ENCODE peak calls at places on chromosomes 11 and 22, in seven cellular contexts. P is A549, T is ovary, J is HepG2, M is transverse colon, L is IMR-90, N is Peyer's patch. A is an unnamed sample.

GRCh38 chr22:19174106-19175025 is 4.2 kb downstream of the SLC25A1 start:
- DNase-seq in P (no peak), T (no peak), J (peak), M (no peak), L (peak), N (peak), A (peak)

GRCh38 chr11:75371930-75372876 is 20.7 kb upstream of the ARRB1 start:
- DNase-seq in P (peak), T (no peak), J (peak), M (peak), L (no peak), N (no peak), A (no peak)

GRCh38 chr11:134483857-134484256 is 71.8 kb upstream of the B3GAT1 start:
- DNase-seq in P (no peak), T (no peak), J (no peak), M (no peak), L (no peak), N (no peak), A (no peak)

GRCh38 chr11:69217276-69218105 is 61.8 kb downstream of the SMIM38 start:
- DNase-seq in P (no peak), T (peak), J (no peak), M (peak), L (no peak), N (no peak), A (peak)

GRCh38 chr11:96145163-96145585 is 197.8 kb downstream of the MAML2 start:
- DNase-seq in P (no peak), T (no peak), J (peak), M (no peak), L (no peak), N (no peak), A (no peak)

GRCh38 chr11:15893080-15893492 is 463.3 kb downstream of the SOX6 start:
- DNase-seq in P (no peak), T (no peak), J (no peak), M (no peak), L (peak), N (no peak), A (no peak)

GRCh38 chr11:120894207-120894989 is 129.5 kb upstream of the TBCEL start:
- DNase-seq in P (no peak), T (no peak), J (no peak), M (no peak), L (no peak), N (no peak), A (peak)

GRCh38 chr11:91926967-91927366 is 297.7 kb upstream of the FAT3 start:
- DNase-seq in P (no peak), T (no peak), J (no peak), M (peak), L (no peak), N (no peak), A (no peak)

GRCh38 chr11:16778876-16779275 is 40.4 kb downstream of the C11orf58 start:
- DNase-seq in P (no peak), T (no peak), J (no peak), M (no peak), L (no peak), N (no peak), A (no peak)

GRCh38 chr11:128424867-128425285 is 162.5 kb downstream of the ETS1 start:
- DNase-seq in P (no peak), T (peak), J (peak), M (peak), L (peak), N (no peak), A (peak)

GRCh38 chr11:70570693-70571395 is 172.5 kb downstream of the CTTN start:
- DNase-seq in P (no peak), T (no peak), J (no peak), M (no peak), L (no peak), N (no peak), A (no peak)

GRCh38 chr22:19610518-19611253 is 86.5 kb upstream of the CLDN5 start:
- DNase-seq in P (no peak), T (no peak), J (no peak), M (no peak), L (no peak), N (peak), A (no peak)

GRCh38 chr11:12239396-12240298 is 129.3 kb downstream of the MICAL2 start:
- DNase-seq in P (no peak), T (no peak), J (no peak), M (no peak), L (peak), N (no peak), A (no peak)

GRCh38 chr11:73755670-73756069 is 5.2 kb downstream of the RAB6A start:
- DNase-seq in P (no peak), T (no peak), J (no peak), M (no peak), L (no peak), N (no peak), A (no peak)

GRCh38 chr11:67364169-67364568 is 9.2 kb downstream of the CLCF1 start:
- DNase-seq in P (no peak), T (no peak), J (no peak), M (no peak), L (no peak), N (no peak), A (no peak)

GRCh38 chr11:11483622-11484021 is 130.6 kb upstream of the CSNK2A3 start:
- DNase-seq in P (no peak), T (no peak), J (no peak), M (no peak), L (no peak), N (no peak), A (no peak)

GRCh38 chr22:43136255-43136654 is 6.9 kb downstream of the MCAT start:
- DNase-seq in P (peak), T (no peak), J (peak), M (peak), L (peak), N (peak), A (peak)

GRCh38 chr11:27362032-27362431 is 983 bp downstream of the CCDC34 start:
- DNase-seq in P (no peak), T (no peak), J (no peak), M (no peak), L (no peak), N (no peak), A (no peak)

GRCh38 chr11:12768731-12769673 is 94.8 kb downstream of the TEAD1 start:
- DNase-seq in P (no peak), T (no peak), J (no peak), M (no peak), L (no peak), N (no peak), A (no peak)

GRCh38 chr22:44133901-44134511 is 46.7 kb upstream of the PARVG start:
- DNase-seq in P (no peak), T (no peak), J (no peak), M (no peak), L (no peak), N (no peak), A (peak)

GRCh38 chr11:14969922-14970323 is 2.2 kb downstream of the CALCA start:
- DNase-seq in P (no peak), T (no peak), J (peak), M (peak), L (peak), N (no peak), A (no peak)

GRCh38 chr11:95308512-95309035 is 77.6 kb upstream of the SESN3 start:
- DNase-seq in P (no peak), T (no peak), J (no peak), M (no peak), L (no peak), N (no peak), A (no peak)

GRCh38 chr11:126403039-126403438 is 47.6 kb downstream of the ST3GAL4 start:
- DNase-seq in P (peak), T (no peak), J (no peak), M (peak), L (no peak), N (no peak), A (no peak)

GRCh38 chr11:118997627-118998387 is at the start of gene CENATAC:
- DNase-seq in P (peak), T (peak), J (peak), M (peak), L (peak), N (peak), A (peak)

GRCh38 chr11:27864046-27865025 is 164.1 kb upstream of the BDNF start:
- DNase-seq in P (no peak), T (no peak), J (no peak), M (peak), L (no peak), N (no peak), A (no peak)

GRCh38 chr11:66860449-66860831 is 3.6 kb downstream of the LRFN4 start:
- DNase-seq in P (no peak), T (no peak), J (no peak), M (no peak), L (no peak), N (no peak), A (no peak)

GRCh38 chr11:11148104-11148509 is 204.9 kb downstream of the CSNK2A3 start:
- DNase-seq in P (no peak), T (peak), J (no peak), M (peak), L (peak), N (no peak), A (peak)

GRCh38 chr22:45612451-45612901 is 59.2 kb upstream of the ATXN10 start:
- DNase-seq in P (no peak), T (peak), J (no peak), M (no peak), L (peak), N (no peak), A (no peak)

GRCh38 chr22:37231406-37232139 is 12.5 kb downstream of the RAC2 start:
- DNase-seq in P (no peak), T (no peak), J (no peak), M (peak), L (no peak), N (no peak), A (peak)

GRCh38 chr22:45101828-45102227 is 61.9 kb upstream of the NUP50 start:
- DNase-seq in P (peak), T (peak), J (peak), M (peak), L (peak), N (peak), A (peak)

GRCh38 chr22:46082633-46083032 is 67.7 kb upstream of the PPARA start:
- DNase-seq in P (no peak), T (no peak), J (no peak), M (no peak), L (no peak), N (no peak), A (no peak)

GRCh38 chr22:30830907-30831306 is 136.2 kb downstream of the OSBP2 start:
- DNase-seq in P (peak), T (no peak), J (no peak), M (peak), L (peak), N (no peak), A (no peak)

GRCh38 chr11:68617925-68618809 is 66.2 kb upstream of the GAL start:
- DNase-seq in P (no peak), T (no peak), J (no peak), M (no peak), L (no peak), N (no peak), A (no peak)

GRCh38 chr22:19169002-19169946 is 9.3 kb downstream of the SLC25A1 start:
- DNase-seq in P (no peak), T (no peak), J (no peak), M (no peak), L (no peak), N (no peak), A (peak)

GRCh38 chr11:69439127-69439526 is 42.3 kb upstream of the LINC01488 start:
- DNase-seq in P (no peak), T (no peak), J (no peak), M (no peak), L (no peak), N (no peak), A (peak)

GRCh38 chr11:102172127-102172848 is 62.0 kb downstream of the YAP1 start:
- DNase-seq in P (no peak), T (no peak), J (no peak), M (no peak), L (peak), N (no peak), A (no peak)

GRCh38 chr22:17164392-17165024 is 5.4 kb upstream of the HDHD5 start:
- DNase-seq in P (peak), T (no peak), J (no peak), M (no peak), L (no peak), N (no peak), A (no peak)
- TF ChIP-seq CTCF in P (no peak), T (no peak), J (peak), M (no peak), L (peak), N (no peak), A (no peak)

GRCh38 chr11:575996-576756 is at the start of gene PHRF1:
- DNase-seq in P (peak), T (peak), J (peak), M (peak), L (peak), N (peak), A (peak)

GRCh38 chr11:577611-577894 is 1.3 kb downstream of the PHRF1 start:
- DNase-seq in P (no peak), T (no peak), J (no peak), M (no peak), L (no peak), N (no peak), A (no peak)

GRCh38 chr11:574632-575323 is 1.5 kb upstream of the PHRF1 start:
- DNase-seq in P (no peak), T (no peak), J (no peak), M (no peak), L (no peak), N (no peak), A (no peak)

GRCh38 chr11:576791-577610 is 731 bp downstream of the PHRF1 start:
- DNase-seq in P (no peak), T (no peak), J (no peak), M (no peak), L (no peak), N (no peak), A (peak)

GRCh38 chr11:575324-575995 is 810 bp upstream of the PHRF1 start:
- DNase-seq in P (peak), T (no peak), J (peak), M (no peak), L (no peak), N (no peak), A (no peak)
- TF ChIP-seq POLR2A in P (peak), T (peak), J (no peak), M (peak), L (no peak), N (no peak), A (peak)

GRCh38 chr11:87840786-87841185 is 334.5 kb downstream of the RAB38 start:
- DNase-seq in P (no peak), T (no peak), J (no peak), M (no peak), L (no peak), N (no peak), A (no peak)
- H3K27ac ChIP-seq in P (no peak), T (no peak), J (no peak), M (no peak), L (no peak), N (no peak), A (no peak)

GRCh38 chr22:32395107-32395506 is 16.9 kb downstream of the RTCB start:
- DNase-seq in P (no peak), T (no peak), J (no peak), M (no peak), L (no peak), N (no peak), A (no peak)

GRCh38 chr22:32385681-32386080 is 26.4 kb downstream of the RTCB start:
- DNase-seq in P (no peak), T (no peak), J (no peak), M (no peak), L (no peak), N (no peak), A (no peak)

GRCh38 chr22:32389685-32390084 is 22.4 kb downstream of the RTCB start:
- DNase-seq in P (no peak), T (no peak), J (no peak), M (no peak), L (peak), N (no peak), A (no peak)
- TF ChIP-seq CTCF in P (peak), T (no peak), J (peak), M (peak), L (peak), N (no peak), A (peak)

GRCh38 chr22:48346311-48346710 is 1481.4 kb downstream of the BRD1 start:
- DNase-seq in P (no peak), T (no peak), J (no peak), M (no peak), L (no peak), N (no peak), A (no peak)
- TF ChIP-seq POLR2A in P (no peak), T (no peak), J (no peak), M (no peak), L (no peak), N (no peak), A (no peak)

GRCh38 chr22:38482662-38483308 is 14.9 kb downstream of the KDELR3 start:
- DNase-seq in P (no peak), T (no peak), J (no peak), M (no peak), L (no peak), N (no peak), A (no peak)
- H3K27ac ChIP-seq in P (no peak), T (no peak), J (no peak), M (no peak), L (no peak), N (no peak), A (no peak)

DNA sequence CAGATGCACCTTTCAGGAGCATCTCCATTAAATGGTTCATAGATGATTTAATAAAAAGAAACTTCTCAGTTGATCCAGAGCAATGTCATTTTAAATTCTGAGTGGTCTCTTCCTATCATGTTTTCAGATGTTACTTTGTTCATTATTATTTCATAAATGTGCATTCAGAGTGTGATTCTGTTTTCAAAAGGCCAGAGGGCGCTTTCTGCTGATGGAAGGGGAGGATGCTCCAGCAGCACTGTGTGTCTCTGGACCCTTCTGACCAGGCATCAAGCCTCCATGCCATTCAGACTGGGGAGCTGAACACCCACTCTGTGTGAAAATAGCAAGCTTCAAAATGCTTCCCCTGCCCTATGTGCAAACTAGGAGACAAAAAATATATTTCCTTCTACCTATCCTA is 23.9 kb upstream of the CRTAM start:
- DNase-seq in P (no peak), T (no peak), J (peak), M (peak), L (no peak), N (no peak), A (no peak)
- TF ChIP-seq CTCF in P (peak), T (no peak), J (peak), M (no peak), L (no peak), N (no peak), A (no peak)

DNA sequence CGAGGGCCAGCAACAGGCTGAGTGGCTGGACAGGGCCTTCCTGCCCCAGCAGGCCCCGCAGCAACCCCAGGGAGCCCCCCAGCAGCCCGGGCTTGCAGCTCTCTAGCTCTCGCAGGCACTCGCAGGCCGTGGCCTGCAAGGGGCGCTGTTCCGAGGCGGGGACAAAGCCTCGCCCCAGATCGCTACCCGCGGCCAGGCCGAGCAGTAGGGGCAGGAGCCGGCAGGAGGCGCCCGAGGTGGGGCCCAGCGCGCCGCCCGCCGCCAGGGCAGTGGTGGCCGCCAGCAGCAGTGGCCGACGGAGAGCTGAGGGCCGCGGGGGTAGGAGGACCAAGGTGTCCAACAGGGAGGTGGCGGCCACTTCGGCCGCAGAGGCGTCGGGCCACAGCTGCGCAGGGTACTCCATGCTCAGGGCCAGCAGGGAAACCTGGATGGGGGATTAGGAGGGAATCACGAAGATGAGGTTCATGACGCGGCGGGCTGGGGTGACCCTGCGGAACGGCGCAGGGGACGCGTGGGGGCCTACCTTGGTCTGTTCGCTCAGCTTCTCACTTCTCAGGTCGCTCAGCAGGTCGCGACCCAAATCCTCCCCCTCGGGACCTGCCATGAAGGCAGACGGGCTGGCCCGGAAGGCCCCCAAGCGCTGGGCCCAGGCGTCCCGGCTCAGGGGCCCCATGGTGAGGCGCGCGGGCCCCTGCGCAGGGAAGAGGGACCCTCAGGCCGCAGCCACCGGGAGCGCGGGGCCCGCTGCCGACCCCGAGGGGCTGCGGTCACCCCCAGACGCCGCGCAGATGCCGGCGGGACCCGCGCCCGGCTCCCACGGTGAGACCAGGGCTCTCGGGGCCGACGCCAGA is 632 bp downstream of the AP5B1 start:
- DNase-seq in P (peak), T (peak), J (peak), M (peak), L (peak), N (peak), A (peak)
- TF ChIP-seq POLR2A in P (peak), T (no peak), J (peak), M (peak), L (no peak), N (no peak), A (peak)